ENCODE peak calls at places on chromosomes 2 and 18, in six cellular contexts. U is GM23248, L is psoas muscle, P is right cardiac atrium, G is Peyer's patch, X is spleen. I is an unnamed sample.

GRCh38 chr2:228065686-228066085 is 115.8 kb downstream of the SPHKAP start:
- DNase-seq in U (peak), L (no peak), P (no peak), G (no peak), X (no peak), I (no peak)

GRCh38 chr18:24659837-24660720 is 199.6 kb downstream of the HRH4 start:
- DNase-seq in U (peak), L (peak), P (peak), G (peak), X (peak), I (peak)

GRCh38 chr2:161676902-161677496 is 52.8 kb downstream of the SLC4A10 start:
- DNase-seq in U (no peak), L (no peak), P (no peak), G (no peak), X (no peak), I (no peak)

GRCh38 chr2:114550895-114551793 is 108.7 kb downstream of the DPP10 start:
- DNase-seq in U (peak), L (no peak), P (peak), G (peak), X (no peak), I (peak)

GRCh38 chr2:241933175-241933911 is 63.8 kb downstream of the RTP5 start:
- DNase-seq in U (peak), L (no peak), P (no peak), G (no peak), X (no peak), I (peak)

GRCh38 chr2:105959357-105959756 is 214.6 kb downstream of the NCK2 start:
- DNase-seq in U (no peak), L (no peak), P (no peak), G (no peak), X (no peak), I (no peak)

GRCh38 chr18:10190564-10190963 is 263.9 kb upstream of the APCDD1 start:
- DNase-seq in U (peak), L (no peak), P (no peak), G (no peak), X (no peak), I (no peak)

GRCh38 chr2:31563273-31563839 is 17.4 kb downstream of the SRD5A2 start:
- DNase-seq in U (peak), L (no peak), P (no peak), G (no peak), X (no peak), I (no peak)

GRCh38 chr2:236085211-236085610 is 83.0 kb downstream of the GBX2 start:
- DNase-seq in U (no peak), L (no peak), P (no peak), G (no peak), X (peak), I (no peak)

GRCh38 chr2:235831755-235832154 is 336.4 kb downstream of the GBX2 start:
- DNase-seq in U (no peak), L (no peak), P (no peak), G (no peak), X (no peak), I (no peak)

GRCh38 chr2:192035731-192036442 is 158.8 kb downstream of the TMEFF2 start:
- DNase-seq in U (peak), L (no peak), P (no peak), G (no peak), X (no peak), I (no peak)

GRCh38 chr2:69133898-69134297 is 120.9 kb downstream of the ANTXR1 start:
- DNase-seq in U (no peak), L (no peak), P (no peak), G (no peak), X (no peak), I (no peak)

GRCh38 chr2:226073496-226073895 is 674.0 kb downstream of the NYAP2 start:
- DNase-seq in U (no peak), L (no peak), P (no peak), G (no peak), X (no peak), I (no peak)

GRCh38 chr18:76519156-76519549 is 24.1 kb upstream of the ZNF516 start:
- DNase-seq in U (peak), L (no peak), P (no peak), G (no peak), X (no peak), I (no peak)

GRCh38 chr2:98615481-98615880 is 7.1 kb downstream of the UNC50 start:
- DNase-seq in U (peak), L (no peak), P (no peak), G (no peak), X (no peak), I (peak)

DNA sequence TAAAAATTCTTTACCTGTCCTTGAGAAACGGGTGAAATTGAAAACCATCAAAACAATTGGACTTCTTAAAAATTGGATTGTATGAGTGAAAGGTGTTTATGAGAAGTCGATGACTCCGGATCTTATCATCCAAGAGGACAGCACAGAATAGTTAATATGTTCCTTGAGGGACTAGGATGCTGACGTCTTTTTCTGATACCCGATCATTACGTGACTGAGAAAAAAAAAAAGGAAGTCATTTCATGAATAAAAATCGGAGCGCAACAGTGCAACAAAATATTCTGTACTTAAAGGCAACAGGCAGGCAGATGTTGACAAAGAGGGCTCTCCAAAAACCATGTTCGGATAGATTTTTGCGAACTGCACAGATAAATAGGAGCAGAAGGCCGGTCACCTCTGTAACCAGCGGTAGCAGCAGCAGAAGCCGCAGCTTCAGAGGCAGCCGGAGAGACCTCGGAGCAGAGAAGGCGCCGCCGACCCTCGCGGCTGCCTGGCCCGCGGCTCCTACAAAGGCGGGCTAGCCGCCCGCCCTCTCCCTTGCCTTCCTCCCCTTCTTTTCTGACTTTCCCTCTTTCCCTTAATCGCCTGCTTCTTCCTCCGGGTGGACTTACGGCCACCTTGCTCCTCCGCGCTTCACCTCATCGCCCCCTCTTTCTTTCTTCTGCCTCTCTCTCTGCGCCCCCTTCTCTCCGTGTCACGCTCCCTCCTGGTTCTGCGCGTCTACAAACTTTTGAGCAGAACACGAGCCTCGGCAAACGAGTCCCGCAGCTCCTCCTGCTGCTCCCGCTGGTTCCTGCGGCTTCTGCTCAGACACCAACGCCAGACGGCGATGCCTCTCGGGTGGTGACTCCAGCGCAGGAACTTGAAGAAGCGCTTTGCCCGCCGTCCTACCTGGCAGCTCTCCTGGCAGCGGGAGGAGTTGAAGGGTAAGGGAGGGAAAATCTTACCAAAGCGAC is at the start of gene ADCYAP1:
- DNase-seq in U (peak), L (no peak), P (no peak), G (no peak), X (no peak), I (no peak)
- H3K4me3 ChIP-seq in U (no peak), L (no peak), P (no peak), G (no peak), X (no peak), I (no peak)

DNA sequence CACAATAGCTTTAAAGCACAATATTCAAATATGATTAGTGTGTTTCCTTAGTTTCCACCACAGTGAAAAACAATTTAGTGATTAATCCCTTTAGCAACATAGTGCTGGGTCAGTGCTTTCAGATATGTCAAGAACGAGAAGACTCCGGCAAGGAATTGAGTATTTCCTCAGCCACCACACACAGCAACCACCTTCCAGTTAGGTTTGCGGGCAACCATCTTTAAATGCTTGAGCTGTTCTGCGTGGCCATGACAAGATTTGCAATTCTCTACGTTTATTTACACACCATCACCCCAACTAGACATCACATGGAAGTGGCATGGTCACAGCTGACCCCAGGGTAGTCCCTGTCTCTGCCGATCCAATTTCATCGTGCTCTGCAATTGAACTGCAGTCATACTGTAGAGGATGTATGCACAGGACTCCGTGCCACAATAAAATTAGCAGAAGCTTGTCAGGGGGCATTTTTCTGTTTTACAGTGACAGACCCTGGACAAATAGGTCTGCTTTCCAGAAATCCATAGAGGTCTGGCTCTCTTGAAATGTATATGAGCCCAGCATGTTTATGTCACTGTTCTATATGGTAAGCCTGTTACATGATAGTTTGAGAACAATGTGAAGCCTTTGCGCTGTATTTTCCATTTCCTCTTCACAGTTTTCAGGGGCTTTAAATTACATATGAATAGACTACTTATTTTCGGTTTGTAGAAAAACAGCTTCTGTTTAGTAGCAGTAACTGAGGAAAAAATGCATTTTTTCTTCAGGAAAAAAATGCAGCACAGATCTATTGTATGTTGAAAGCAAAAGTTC is 605.2 kb downstream of the NR4A2 start:
- DNase-seq in U (no peak), L (no peak), P (no peak), G (no peak), X (no peak), I (no peak)
- H3K4me3 ChIP-seq in U (no peak), L (no peak), P (peak), G (no peak), X (no peak), I (no peak)

GRCh38 chr2:147449323-147450080 is 395.3 kb upstream of the ACVR2A start:
- DNase-seq in U (peak), L (no peak), P (no peak), G (no peak), X (no peak), I (no peak)

GRCh38 chr2:147456729-147457128 is 388.1 kb upstream of the ACVR2A start:
- DNase-seq in U (peak), L (no peak), P (no peak), G (no peak), X (no peak), I (no peak)

GRCh38 chr2:147451902-147452515 is 392.8 kb upstream of the ACVR2A start:
- DNase-seq in U (no peak), L (no peak), P (no peak), G (no peak), X (no peak), I (no peak)

GRCh38 chr2:147450661-147451060 is 394.2 kb upstream of the ACVR2A start:
- DNase-seq in U (no peak), L (no peak), P (no peak), G (no peak), X (no peak), I (no peak)

DNA sequence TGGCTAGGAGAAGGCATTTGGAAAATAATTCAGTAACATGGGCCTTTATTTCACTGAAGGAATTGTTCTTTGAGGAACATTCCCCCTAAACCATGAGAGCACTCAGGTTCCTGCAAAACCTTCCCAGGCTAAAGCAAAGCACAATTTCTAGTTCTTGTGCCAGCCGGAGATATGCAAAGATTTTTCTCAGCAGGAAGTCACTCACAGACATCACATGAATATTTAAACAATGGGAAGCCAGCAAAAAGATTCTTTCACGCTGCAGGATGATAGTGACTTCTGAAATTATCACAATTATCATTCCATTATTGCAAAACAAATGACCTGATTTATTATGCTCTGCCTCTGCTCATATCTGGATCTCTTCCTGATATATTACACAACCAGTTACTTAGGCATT is 393.7 kb upstream of the ACVR2A start:
- DNase-seq in U (no peak), L (no peak), P (no peak), G (no peak), X (no peak), I (no peak)
- H3K4me3 ChIP-seq in U (no peak), L (no peak), P (no peak), G (no peak), X (no peak), I (no peak)

DNA sequence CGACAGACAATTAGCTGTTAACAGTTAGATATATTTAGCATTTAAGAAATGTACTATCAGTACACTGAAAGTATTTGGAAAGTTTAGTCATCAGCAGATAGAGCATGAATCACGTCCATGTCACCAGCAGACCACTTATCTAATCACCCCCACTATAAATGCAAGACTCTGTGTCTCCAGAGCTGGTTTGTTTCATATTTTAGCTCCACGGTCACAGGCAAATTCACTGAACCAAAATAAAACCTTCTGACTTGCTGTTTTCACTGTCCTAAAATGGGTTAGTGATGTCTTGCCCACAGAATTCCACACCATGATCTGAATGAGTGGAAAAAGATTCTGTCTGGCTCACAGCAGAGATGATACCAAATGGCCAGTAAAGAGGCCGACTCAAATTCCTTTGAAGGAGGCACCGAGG is 64.9 kb downstream of the CDH2 start:
- DNase-seq in U (peak), L (no peak), P (no peak), G (no peak), X (no peak), I (no peak)
- H3K4me3 ChIP-seq in U (peak), L (no peak), P (no peak), G (no peak), X (no peak), I (no peak)

GRCh38 chr2:71504611-71505010 is 51.2 kb downstream of the DYSF start:
- DNase-seq in U (no peak), L (no peak), P (no peak), G (no peak), X (peak), I (no peak)
- H3K4me3 ChIP-seq in U (no peak), L (no peak), P (no peak), G (no peak), X (no peak), I (no peak)

GRCh38 chr18:79786304-79786703 is 11.4 kb upstream of the KCNG2 start:
- DNase-seq in U (no peak), L (no peak), P (no peak), G (no peak), X (peak), I (no peak)

GRCh38 chr18:79787527-79788095 is 10.1 kb upstream of the KCNG2 start:
- DNase-seq in U (no peak), L (no peak), P (no peak), G (no peak), X (no peak), I (no peak)

GRCh38 chr18:79788096-79789085 is 9.3 kb upstream of the KCNG2 start:
- DNase-seq in U (peak), L (no peak), P (no peak), G (no peak), X (peak), I (no peak)

GRCh38 chr18:79785831-79786230 is 11.9 kb upstream of the KCNG2 start:
- DNase-seq in U (no peak), L (no peak), P (no peak), G (no peak), X (peak), I (no peak)

GRCh38 chr18:79786781-79787526 is 10.8 kb upstream of the KCNG2 start:
- DNase-seq in U (peak), L (no peak), P (no peak), G (no peak), X (peak), I (no peak)
- H3K4me3 ChIP-seq in U (no peak), L (no peak), P (no peak), G (no peak), X (no peak), I (no peak)

DNA sequence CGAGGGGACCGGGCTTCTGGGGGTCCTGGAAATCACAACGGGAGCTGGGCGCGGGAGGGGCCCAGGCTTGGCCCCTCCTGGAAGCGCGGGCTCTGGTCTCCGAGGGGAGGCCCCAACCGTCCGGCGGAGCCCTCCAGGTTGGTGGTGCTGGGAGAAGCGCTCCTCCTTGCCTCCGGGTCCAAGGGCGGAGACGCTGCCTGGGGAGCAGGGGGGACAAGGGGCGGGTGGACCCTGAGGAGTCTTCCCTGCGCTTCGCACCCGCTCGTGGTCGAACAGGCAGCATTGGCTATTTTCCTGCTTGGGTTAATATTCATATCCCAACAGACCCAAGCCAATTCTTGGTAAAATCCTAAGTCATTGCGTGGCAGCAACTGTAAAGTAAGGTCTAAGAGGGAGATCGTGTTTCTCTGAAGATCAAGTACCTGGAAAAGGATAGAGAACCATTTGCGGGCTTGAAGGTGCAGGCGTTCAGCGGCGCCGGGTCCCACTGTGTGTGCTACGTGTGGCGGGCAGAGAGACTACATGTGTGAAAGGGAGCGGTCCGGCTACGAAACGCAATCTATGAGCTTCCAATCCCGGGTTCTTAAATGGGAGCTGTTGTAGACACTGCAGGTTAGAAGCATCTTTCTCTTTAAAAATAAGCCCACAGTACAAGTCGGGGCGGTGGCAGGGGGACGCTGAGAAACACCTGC is 805 bp downstream of the CIDEA start:
- DNase-seq in U (no peak), L (no peak), P (no peak), G (no peak), X (peak), I (no peak)
- H3K4me3 ChIP-seq in U (no peak), L (peak), P (no peak), G (no peak), X (no peak), I (no peak)

DNA sequence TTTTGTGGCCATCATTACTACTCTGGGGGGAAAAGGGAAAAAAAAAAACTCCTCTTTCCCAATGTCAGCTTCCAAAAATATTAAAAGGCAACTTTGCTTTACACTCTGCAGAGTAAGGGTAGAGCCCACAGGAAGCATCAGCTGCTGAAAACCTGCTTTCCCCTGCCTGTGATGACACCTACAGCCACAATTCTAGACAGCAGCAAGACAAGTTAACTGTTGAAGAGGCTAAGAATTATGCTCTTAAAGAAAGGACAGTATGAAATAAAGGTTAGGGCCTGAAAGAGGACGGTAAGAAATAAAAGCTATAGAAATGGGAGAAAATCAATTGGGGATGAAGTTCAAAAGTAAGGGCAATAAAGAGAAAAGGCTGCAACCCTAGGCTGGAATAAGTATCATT is 3.0 kb downstream of the PDE11A start:
- DNase-seq in U (no peak), L (no peak), P (no peak), G (no peak), X (no peak), I (no peak)
- H3K4me3 ChIP-seq in U (no peak), L (no peak), P (no peak), G (no peak), X (no peak), I (no peak)

DNA sequence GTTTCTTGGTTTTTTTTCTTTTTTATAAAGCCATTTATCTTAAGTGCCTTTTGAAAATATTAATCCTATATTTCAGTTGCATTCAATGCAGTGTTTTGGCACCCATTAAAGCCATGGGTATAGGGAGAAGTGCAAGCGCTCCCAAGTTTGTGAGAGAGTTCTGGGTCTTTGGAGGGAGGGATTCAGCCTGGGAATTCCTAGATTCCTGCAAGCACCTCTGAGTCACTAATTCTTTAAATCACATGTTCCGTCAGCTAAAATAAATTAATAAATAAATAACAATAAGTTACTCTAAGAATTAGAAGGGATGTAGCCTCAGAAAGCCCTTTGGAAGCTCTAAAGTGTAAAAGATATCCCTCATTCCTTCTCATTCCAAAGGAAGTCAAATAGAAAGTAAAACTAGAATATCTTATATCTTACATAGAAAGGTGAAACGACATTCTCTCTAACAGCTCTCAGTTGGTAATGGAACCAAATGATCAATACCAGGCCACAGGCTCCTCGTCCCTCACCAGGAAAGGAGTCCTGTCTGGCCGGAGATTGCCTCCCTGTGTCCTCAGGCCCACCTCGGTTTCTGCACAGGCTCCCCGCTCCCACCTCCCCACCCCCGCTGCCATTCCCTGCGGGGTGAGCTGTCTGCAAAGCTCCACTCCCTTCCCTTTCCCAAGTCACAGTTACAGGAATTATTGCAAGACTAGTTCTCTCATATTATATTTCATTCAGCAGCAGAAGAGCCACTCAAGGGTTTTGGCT is 222.3 kb upstream of the RBBP8 start:
- DNase-seq in U (peak), L (peak), P (peak), G (peak), X (no peak), I (peak)
- H3K4me3 ChIP-seq in U (peak), L (peak), P (peak), G (peak), X (peak), I (no peak)